ENCODE peak calls at places on chromosomes 2 and 18, in eight cellular contexts. I, O, V, G, C, N, Z and M are unnamed samples.

GRCh38 chr2:118016911-118017310 is 3.0 kb upstream of the CCDC93 start:
- DNase-seq in Z (no peak), V (no peak), I (no peak), N (peak), C (no peak), G (peak), O (no peak), M (no peak)

GRCh38 chr2:20728114-20728758 is 61.3 kb downstream of the GDF7 start:
- DNase-seq in V (no peak), N (peak), C (no peak), I (no peak), Z (no peak), O (no peak), G (no peak), M (no peak)

GRCh38 chr2:128536925-128537620 is 218.4 kb upstream of the HS6ST1 start:
- DNase-seq in N (no peak), I (no peak), Z (peak), O (peak), V (peak), G (peak), C (peak), M (no peak)

GRCh38 chr2:57906152-57906732 is 140.4 kb upstream of the VRK2 start:
- DNase-seq in O (peak), N (peak), I (no peak), Z (peak), V (no peak), C (no peak), G (peak), M (no peak)

GRCh38 chr2:10285578-10286198 is 17.0 kb upstream of the HPCAL1 start:
- DNase-seq in N (peak), Z (peak), C (peak), I (peak), G (peak), V (peak), O (no peak), M (peak)

GRCh38 chr2:11243512-11243911 is 88.2 kb downstream of the SLC66A3 start:
- DNase-seq in G (no peak), C (no peak), Z (no peak), V (no peak), I (no peak), N (no peak), O (no peak), M (no peak)

GRCh38 chr2:16395601-16396000 is 270.0 kb downstream of the CYRIA start:
- DNase-seq in O (no peak), C (no peak), G (no peak), I (no peak), V (no peak), N (no peak), Z (no peak), M (no peak)

GRCh38 chr2:44515416-44515815 is 153.7 kb downstream of the CAMKMT start:
- DNase-seq in G (peak), V (no peak), Z (no peak), C (no peak), I (no peak), N (no peak), O (no peak), M (no peak)

GRCh38 chr2:220224711-220225519 is 597.5 kb downstream of the SLC4A3 start:
- DNase-seq in O (no peak), G (peak), N (no peak), Z (peak), V (peak), I (no peak), C (no peak), M (no peak)

GRCh38 chr2:174761837-174762236 is 2.4 kb downstream of the CHRNA1 start:
- DNase-seq in O (no peak), V (no peak), N (no peak), Z (peak), C (no peak), G (peak), I (no peak), M (no peak)

GRCh38 chr2:61620244-61621159 is 82.3 kb upstream of the XPO1 start:
- DNase-seq in C (peak), Z (peak), I (no peak), O (no peak), V (peak), G (peak), N (peak), M (no peak)

GRCh38 chr18:51361130-51361860 is 163.8 kb upstream of the MEX3C start:
- DNase-seq in N (peak), O (no peak), C (no peak), G (no peak), V (no peak), Z (no peak), I (peak), M (no peak)

GRCh38 chr2:158761626-158762025 is 33.5 kb upstream of the DAPL1 start:
- DNase-seq in O (no peak), C (no peak), V (no peak), I (no peak), G (peak), N (peak), Z (no peak), M (no peak)

GRCh38 chr2:165203689-165204559 is at the start of gene SCN3A:
- DNase-seq in N (no peak), I (peak), O (peak), Z (peak), G (peak), V (peak), C (peak), M (no peak)

GRCh38 chr2:160932960-160933359 is 227.3 kb upstream of the TANK start:
- DNase-seq in O (no peak), I (no peak), C (no peak), G (peak), Z (peak), N (no peak), V (peak), M (no peak)

GRCh38 chr2:177568893-177569292 is 176.3 kb downstream of the AGPS start:
- DNase-seq in I (no peak), N (no peak), C (no peak), Z (no peak), G (no peak), V (no peak), O (no peak), M (no peak)

GRCh38 chr2:189252991-189253680 is 73.6 kb upstream of the COL5A2 start:
- DNase-seq in O (no peak), N (no peak), I (no peak), Z (peak), C (no peak), V (no peak), G (peak), M (no peak)
- H3K4me3 ChIP-seq in O (no peak), N (no peak), I (no peak), Z (peak), C (no peak), V (no peak), G (no peak), M (no peak)

DNA sequence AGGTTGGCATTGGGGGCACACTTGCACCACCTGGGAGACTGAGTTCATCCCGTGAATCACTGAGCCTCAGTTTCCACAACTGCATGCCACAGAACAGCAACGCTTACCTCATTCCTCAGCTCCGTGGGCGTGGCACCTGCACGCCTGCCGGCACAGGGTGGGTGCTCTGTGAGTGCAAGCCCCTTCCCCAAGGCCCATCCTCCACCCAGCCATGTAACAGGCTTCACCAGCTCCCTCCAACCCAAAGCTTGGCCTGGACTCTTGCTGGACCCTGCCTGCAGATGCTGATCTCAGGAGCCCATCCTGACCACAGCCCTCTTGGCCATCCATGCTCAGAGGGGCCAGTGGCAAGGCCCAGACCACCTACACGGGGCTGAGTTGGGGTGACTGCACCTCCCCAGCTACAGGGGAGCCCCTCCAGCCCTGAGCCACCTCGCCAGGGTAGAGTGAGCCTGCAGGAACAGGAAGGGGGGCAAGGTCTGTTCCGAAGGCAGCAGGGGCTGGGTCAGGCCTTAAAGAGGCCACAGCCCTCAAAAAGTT is 1.8 kb downstream of the PRLH start:
- DNase-seq in G (no peak), V (no peak), N (no peak), C (no peak), O (no peak), Z (no peak), I (no peak), M (no peak)
- H3K4me3 ChIP-seq in G (no peak), V (no peak), N (no peak), C (no peak), O (no peak), Z (no peak), I (no peak), M (no peak)

GRCh38 chr2:226985227-226985946 is 149.5 kb downstream of the RHBDD1 start:
- DNase-seq in O (no peak), I (peak), V (peak), N (peak), Z (peak), G (peak), C (peak), M (no peak)

GRCh38 chr2:226981731-226982373 is 146.0 kb downstream of the RHBDD1 start:
- DNase-seq in Z (no peak), V (no peak), C (no peak), O (no peak), G (peak), I (no peak), N (no peak), M (no peak)

GRCh38 chr2:226979004-226979403 is 143.2 kb downstream of the RHBDD1 start:
- DNase-seq in O (no peak), N (no peak), I (no peak), G (peak), Z (no peak), C (no peak), V (no peak), M (no peak)

GRCh38 chr2:226983891-226984290 is 148.0 kb downstream of the RHBDD1 start:
- DNase-seq in G (no peak), I (no peak), O (no peak), Z (no peak), N (no peak), C (no peak), V (no peak), M (no peak)

GRCh38 chr2:226984461-226985226 is 148.8 kb downstream of the RHBDD1 start:
- DNase-seq in Z (no peak), I (no peak), G (peak), V (no peak), N (no peak), C (no peak), O (no peak), M (no peak)
- H3K4me3 ChIP-seq in Z (peak), I (no peak), G (no peak), V (no peak), N (no peak), C (no peak), O (no peak), M (no peak)

GRCh38 chr18:77004555-77005380 is 127.8 kb downstream of the MBP start:
- DNase-seq in N (peak), I (no peak), C (no peak), G (no peak), O (no peak), V (no peak), Z (no peak), M (no peak)

GRCh38 chr18:77007251-77007650 is 125.3 kb downstream of the MBP start:
- DNase-seq in G (no peak), C (no peak), O (no peak), I (no peak), Z (no peak), V (no peak), N (no peak), M (no peak)

GRCh38 chr18:77006305-77007175 is 126.0 kb downstream of the MBP start:
- DNase-seq in I (no peak), C (no peak), Z (no peak), O (no peak), V (no peak), N (peak), G (no peak), M (no peak)

GRCh38 chr18:77008006-77008405 is 124.6 kb downstream of the MBP start:
- DNase-seq in V (no peak), O (no peak), N (no peak), C (no peak), Z (no peak), G (no peak), I (no peak), M (peak)

DNA sequence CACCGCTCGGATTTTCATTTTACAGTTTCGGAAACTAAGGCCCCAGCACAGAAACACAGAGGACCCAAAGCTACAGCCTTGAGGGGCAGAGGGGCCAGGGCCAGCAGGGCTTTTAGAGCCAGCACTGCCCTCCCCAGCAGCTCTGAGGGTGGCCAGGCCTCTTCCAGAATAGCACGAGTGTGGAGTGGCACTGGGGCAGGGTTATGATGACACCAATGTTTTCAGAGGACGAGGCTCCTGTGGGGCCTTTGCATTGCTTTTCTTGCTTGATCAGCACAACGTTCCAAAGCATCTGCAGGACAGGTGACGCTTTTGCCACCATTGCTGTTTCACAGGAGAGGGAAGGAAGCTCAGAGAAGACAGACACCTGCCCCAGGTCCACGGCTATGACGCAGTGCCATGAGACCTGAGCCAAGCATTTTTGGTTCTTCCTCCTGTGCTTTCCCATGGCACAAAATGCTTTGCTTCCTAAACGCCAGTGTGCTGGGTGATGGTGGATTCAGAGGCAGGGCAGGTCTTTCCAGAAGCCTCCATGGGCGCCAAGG is 126.9 kb downstream of the MBP start:
- DNase-seq in O (no peak), I (no peak), V (no peak), G (no peak), N (no peak), C (no peak), Z (no peak), M (peak)
- H3K4me3 ChIP-seq in O (no peak), I (no peak), V (no peak), G (no peak), N (no peak), C (no peak), Z (no peak), M (no peak)

GRCh38 chr2:54589340-54590215 is 133.5 kb downstream of the SPTBN1 start:
- DNase-seq in G (no peak), O (no peak), N (peak), C (no peak), V (no peak), Z (no peak), I (peak), M (no peak)

GRCh38 chr2:54588244-54588899 is 132.2 kb downstream of the SPTBN1 start:
- DNase-seq in V (no peak), Z (no peak), N (no peak), O (no peak), G (no peak), C (no peak), I (no peak), M (no peak)

GRCh38 chr2:54589038-54589339 is 132.9 kb downstream of the SPTBN1 start:
- DNase-seq in V (no peak), O (no peak), C (no peak), Z (no peak), I (no peak), N (no peak), G (no peak), M (no peak)

GRCh38 chr2:54591551-54591950 is 131.9 kb upstream of the EML6 start:
- DNase-seq in C (no peak), Z (no peak), G (no peak), O (no peak), V (no peak), N (no peak), I (no peak), M (no peak)

GRCh38 chr2:54590216-54590961 is 133.1 kb upstream of the EML6 start:
- DNase-seq in G (no peak), Z (no peak), O (no peak), V (no peak), N (no peak), C (no peak), I (no peak), M (no peak)
- H3K4me3 ChIP-seq in G (no peak), Z (no peak), O (no peak), V (no peak), N (no peak), C (no peak), I (no peak), M (no peak)

GRCh38 chr18:3619222-3619621 is 169.2 kb downstream of the TGIF1 start:
- DNase-seq in I (no peak), G (no peak), O (no peak), C (no peak), Z (no peak), N (no peak), V (no peak), M (no peak)
- H3K4me3 ChIP-seq in I (no peak), G (no peak), O (no peak), C (no peak), Z (no peak), N (no peak), V (no peak), M (no peak)

DNA sequence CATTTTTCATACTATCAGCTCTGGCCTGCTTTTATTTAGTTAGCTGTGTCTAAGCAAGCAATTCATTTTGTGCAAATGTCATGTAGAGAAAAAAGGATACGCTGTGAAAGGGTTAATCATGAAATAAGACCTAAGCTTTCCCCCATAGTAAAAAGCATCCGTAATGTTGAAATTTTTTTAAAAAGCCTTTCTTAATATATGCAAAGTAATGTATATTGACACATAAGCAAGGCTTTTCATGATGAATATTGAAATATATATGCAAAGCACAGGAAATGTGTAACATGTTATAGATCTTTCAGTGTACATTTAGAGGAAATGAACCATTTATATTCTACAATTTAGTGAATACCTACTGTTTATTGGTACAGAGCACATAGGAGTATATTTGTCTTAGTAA is 1135.4 kb upstream of the ZEB2 start:
- DNase-seq in C (no peak), I (no peak), V (no peak), Z (no peak), O (no peak), N (no peak), G (no peak), M (no peak)
- H3K4me3 ChIP-seq in C (no peak), I (no peak), V (no peak), Z (no peak), O (no peak), N (no peak), G (no peak), M (no peak)

GRCh38 chr2:56185582-56186046 is 1.8 kb downstream of the CCDC85A start:
- DNase-seq in O (no peak), Z (peak), N (no peak), V (peak), C (no peak), G (peak), I (peak), M (peak)
- H3K4me3 ChIP-seq in O (peak), Z (peak), N (no peak), V (no peak), C (peak), G (peak), I (peak), M (peak)

GRCh38 chr2:113173563-113174368 is at the start of gene PSD4:
- DNase-seq in O (no peak), Z (no peak), C (no peak), G (no peak), V (no peak), N (peak), I (peak), M (peak)
- H3K4me3 ChIP-seq in O (no peak), Z (no peak), C (no peak), G (no peak), V (no peak), N (peak), I (peak), M (no peak)